ENCODE peak calls at places on chromosomes 5 and 9, in eight cellular contexts. I is Peyer's patch; P is CD8-positive, alpha-beta T cell; Q is effector memory CD4-positive, alpha-beta T cell; T is astrocyte; K is endodermal cell; B is stomach; L is CD8-positive, alpha-beta memory T cell. Z is an unnamed sample.

GRCh38 chr5:36680066-36680465 is 73.7 kb downstream of the SLC1A3 start:
- DNase-seq in L (no peak), I (no peak), B (no peak), K (no peak), Q (no peak), P (no peak), T (no peak), Z (no peak)

GRCh38 chr9:95696701-95697100 is 178.8 kb upstream of the ERCC6L2 start:
- DNase-seq in L (no peak), I (no peak), T (no peak), Q (no peak), K (peak; percentile 53), P (no peak), B (no peak), Z (no peak)

GRCh38 chr5:67537439-67538342 is 341.1 kb upstream of the CD180 start:
- DNase-seq in I (no peak), Q (no peak), K (no peak), B (no peak), T (no peak), L (no peak), P (no peak), Z (no peak)

GRCh38 chr5:6399978-6400910 is 21.9 kb upstream of the MED10 start:
- DNase-seq in B (no peak), L (no peak), Q (no peak), K (peak; percentile 29), I (no peak), P (no peak), T (peak; percentile 65), Z (no peak)

GRCh38 chr5:32014345-32014744 is 159.8 kb downstream of the GOLPH3 start:
- DNase-seq in T (no peak), P (no peak), B (no peak), K (no peak), Q (no peak), L (no peak), I (no peak), Z (no peak)

GRCh38 chr5:159100928-159101646 is 1.4 kb upstream of the EBF1 start:
- DNase-seq in K (no peak), T (no peak), Q (no peak), P (no peak), I (peak; percentile 26), B (no peak), L (no peak), Z (no peak)

GRCh38 chr9:131738838-131739191 is 1.1 kb downstream of the RAPGEF1 start:
- DNase-seq in L (no peak), P (no peak), Q (no peak), K (no peak), B (peak; percentile 52), T (no peak), I (no peak), Z (no peak)

GRCh38 chr5:35487255-35488035 is 130.2 kb upstream of the SPEF2 start:
- DNase-seq in K (no peak), B (no peak), P (no peak), T (no peak), I (no peak), Q (no peak), L (no peak), Z (no peak)

GRCh38 chr9:117170567-117170966 is 244.3 kb downstream of the ASTN2 start:
- DNase-seq in I (no peak), L (no peak), T (no peak), K (no peak), P (no peak), Q (no peak), B (no peak), Z (no peak)

DNA sequence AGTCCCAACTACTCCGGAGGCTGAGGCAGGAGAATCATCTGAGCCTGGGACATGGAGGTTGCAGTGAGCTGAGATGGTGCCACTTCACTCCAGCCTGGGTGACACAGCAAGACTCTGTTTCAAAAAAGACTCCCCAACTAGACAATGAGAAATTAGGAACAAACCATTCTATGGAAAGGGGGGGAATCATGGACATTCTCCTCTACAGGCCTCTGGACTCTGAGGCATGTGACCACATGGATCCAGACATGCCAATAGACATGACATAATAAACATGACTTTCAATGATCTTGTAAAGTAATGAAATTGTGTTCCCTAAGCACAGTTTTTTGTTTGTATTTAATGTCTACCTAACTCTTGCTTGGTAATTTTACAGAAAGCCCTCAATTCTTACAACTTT is 8.8 kb downstream of the HOMER1 start:
- DNase-seq in T (no peak), K (no peak), L (no peak), P (no peak), Q (no peak), B (no peak), I (no peak), Z (no peak)
- H3K4me1 ChIP-seq in T (no peaks in the 10 kb centered on the region), K (no peaks in the 10 kb centered on the region), L (no peaks in the 10 kb centered on the region), P (no peaks in the 10 kb centered on the region), Q (no peaks in the 10 kb centered on the region), B (peaks cover 29% of the 10 kb centered on the region), I (no peaks in the 10 kb centered on the region), Z (no peaks in the 10 kb centered on the region)

DNA sequence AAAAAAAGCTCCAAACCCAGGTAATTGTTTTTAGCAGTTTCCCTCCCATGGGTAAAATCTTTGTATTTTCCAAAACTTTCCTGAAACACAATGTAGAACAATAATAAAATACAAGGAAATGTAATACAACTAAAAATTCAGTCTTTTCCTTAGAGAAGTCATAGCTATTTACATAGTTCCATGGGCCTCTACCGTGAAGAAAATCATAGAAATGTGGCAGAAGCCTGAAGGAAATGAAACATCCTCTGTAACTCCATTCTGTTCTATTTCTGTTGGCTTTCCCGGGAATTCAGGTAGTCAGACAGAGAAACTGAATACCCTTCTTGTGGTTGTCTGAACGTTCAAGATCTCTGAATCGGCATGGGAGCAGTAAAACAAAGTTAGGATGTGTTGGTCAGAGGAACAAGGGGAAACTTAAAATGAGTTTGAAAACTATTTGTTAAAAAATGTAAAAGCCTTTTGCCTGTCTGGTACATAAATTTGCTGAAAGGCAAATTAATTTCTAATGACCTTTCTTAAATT is 202.4 kb upstream of the ZNF608 start:
- DNase-seq in K (no peak), T (peak; percentile 22), B (no peak), L (no peak), I (no peak), Q (no peak), P (no peak), Z (no peak)
- H3K27ac ChIP-seq in K (no peak overlapping the region), T (no peak overlapping the region), B (no peak overlapping the region), L (no peak overlapping the region), I (no peak overlapping the region), Q (no peak overlapping the region), P (no peak overlapping the region), Z (no peak overlapping the region)

GRCh38 chr5:39178171-39178570 is 41.2 kb downstream of the FYB1 start:
- DNase-seq in T (peak; percentile 29), K (no peak), I (no peak), P (no peak), B (no peak), L (no peak), Q (no peak), Z (no peak)
- H3K4me1 ChIP-seq in T (no peaks in the 10 kb centered on the region), K (no peaks in the 10 kb centered on the region), I (no peaks in the 10 kb centered on the region), P (peaks cover 97% of the 10 kb centered on the region), B (peaks cover 23% of the 10 kb centered on the region), L (peaks cover 96% of the 10 kb centered on the region), Q (peaks cover 73% of the 10 kb centered on the region), Z (peaks cover 100% of the 10 kb centered on the region)

DNA sequence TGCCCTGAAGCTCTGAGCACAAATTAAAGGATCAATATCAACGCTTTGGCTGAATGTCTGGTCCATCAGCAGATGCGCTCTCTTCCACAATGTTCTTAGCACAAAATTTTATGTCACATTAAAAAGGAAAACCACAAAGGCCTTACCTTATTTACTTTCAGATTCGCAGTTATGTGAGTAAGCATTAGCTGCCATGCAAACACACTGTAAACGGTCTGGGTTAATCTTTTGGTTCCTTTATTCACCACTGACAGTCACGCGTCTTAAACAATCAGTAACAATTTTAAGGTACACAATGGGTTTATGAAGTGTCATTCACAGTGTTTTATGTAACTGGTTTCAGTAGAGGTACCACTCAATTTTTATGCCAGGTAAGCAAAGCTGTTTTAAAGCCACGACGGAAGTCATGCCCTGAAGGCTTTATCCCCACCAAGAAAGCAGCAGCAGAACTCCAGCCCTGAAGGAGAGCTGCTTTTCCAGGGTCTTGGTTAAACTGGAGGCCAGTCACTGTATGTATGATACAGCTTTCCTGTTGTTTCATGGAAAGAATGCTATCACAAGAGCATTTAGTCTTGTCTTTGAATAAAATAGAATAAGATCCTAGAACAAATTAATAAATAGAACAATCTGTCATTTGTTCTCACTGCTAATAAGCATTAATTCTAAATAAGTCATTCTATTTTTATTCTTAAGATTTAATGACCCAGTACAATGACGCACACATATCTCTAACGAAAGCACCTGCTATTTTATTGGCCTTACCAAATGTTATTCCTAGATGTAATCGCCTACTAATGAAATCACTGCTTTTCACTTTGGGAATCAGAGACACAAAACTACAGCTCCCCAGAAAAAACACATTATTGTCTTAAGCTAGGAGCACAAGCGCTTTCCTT is 103.4 kb downstream of the ANKH start:
- DNase-seq in P (no peak), Q (no peak), B (no peak), T (no peak), L (no peak), K (no peak), I (no peak), Z (peak; percentile 6)
- H3K27ac ChIP-seq in P (no peak overlapping the region), Q (no peak overlapping the region), B (no peak overlapping the region), T (no peak overlapping the region), L (no peak overlapping the region), K (no peak overlapping the region), I (no peak overlapping the region), Z (no peak overlapping the region)

DNA sequence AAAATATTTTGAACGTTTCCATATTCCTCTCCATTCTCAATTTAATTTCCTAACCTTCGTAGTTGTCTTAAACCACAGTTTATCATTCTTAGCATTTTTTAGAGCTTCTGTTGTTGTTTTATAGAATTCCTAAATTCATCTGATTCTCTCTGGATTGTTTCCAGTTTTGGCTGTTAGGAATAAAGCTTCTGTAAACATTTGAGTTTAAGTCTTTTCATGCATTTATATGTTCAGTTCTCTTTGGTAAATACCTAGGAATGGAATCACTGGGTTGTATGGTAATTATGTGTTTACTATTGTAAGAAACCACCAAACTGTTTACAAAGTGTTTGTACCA is 29.7 kb downstream of the GPR21 start:
- DNase-seq in T (peak; percentile 54), L (no peak), B (no peak), I (no peak), K (no peak), Q (no peak), P (no peak), Z (no peak)
- H3K4me1 ChIP-seq in T (peaks cover 15% of the 10 kb centered on the region), L (no peaks in the 10 kb centered on the region), B (peaks cover 33% of the 10 kb centered on the region), I (no peaks in the 10 kb centered on the region), K (no peaks in the 10 kb centered on the region), Q (no peaks in the 10 kb centered on the region), P (no peaks in the 10 kb centered on the region), Z (no peaks in the 10 kb centered on the region)